ENCODE peak calls at places on chromosomes 5 and 9, in nine cellular contexts. One of them, this sample, is unnamed.

GRCh38 chr9:94801242-94801641 is 74.7 kb downstream of the AOPEP start:
- DNase-seq in hepatocyte: no peak
- DNase-seq in tibial artery: no peak
- DNase-seq in cardiac fibroblast: no peak
- DNase-seq in AG09319: no peak
- DNase-seq in HFFc6: no peak
- DNase-seq in fibroblast of mammary gland: peak; percentile 89
- DNase-seq in thyroid gland: no peak
- DNase-seq in mesothelial cell of epicardium: no peak
- DNase-seq in this sample: peak; percentile 68

GRCh38 chr9:131624636-131625241 is 79.4 kb downstream of the PRRT1B start:
- DNase-seq in hepatocyte: no peak
- DNase-seq in tibial artery: no peak
- DNase-seq in cardiac fibroblast: no peak
- DNase-seq in AG09319: no peak
- DNase-seq in HFFc6: no peak
- DNase-seq in fibroblast of mammary gland: peak; percentile 27
- DNase-seq in thyroid gland: no peak
- DNase-seq in mesothelial cell of epicardium: no peak
- DNase-seq in this sample: peak; percentile 81

GRCh38 chr9:130181645-130182044 is 9.4 kb downstream of the NCS1 start:
- DNase-seq in hepatocyte: no peak
- DNase-seq in tibial artery: no peak
- DNase-seq in cardiac fibroblast: no peak
- DNase-seq in AG09319: no peak
- DNase-seq in HFFc6: no peak
- DNase-seq in fibroblast of mammary gland: no peak
- DNase-seq in thyroid gland: no peak
- DNase-seq in mesothelial cell of epicardium: no peak
- DNase-seq in this sample: no peak

GRCh38 chr9:25602366-25603044 is 75.7 kb downstream of the TUSC1 start:
- DNase-seq in hepatocyte: peak; percentile 43
- DNase-seq in tibial artery: no peak
- DNase-seq in cardiac fibroblast: no peak
- DNase-seq in AG09319: no peak
- DNase-seq in HFFc6: no peak
- DNase-seq in fibroblast of mammary gland: no peak
- DNase-seq in thyroid gland: no peak
- DNase-seq in mesothelial cell of epicardium: no peak
- DNase-seq in this sample: no peak

GRCh38 chr5:56910123-56910951 is 941 bp downstream of the SETD9 start:
- DNase-seq in hepatocyte: no peak
- DNase-seq in tibial artery: no peak
- DNase-seq in cardiac fibroblast: no peak
- DNase-seq in AG09319: no peak
- DNase-seq in HFFc6: peak; percentile 43
- DNase-seq in fibroblast of mammary gland: no peak
- DNase-seq in thyroid gland: peak; percentile 50
- DNase-seq in mesothelial cell of epicardium: peak; percentile 26
- DNase-seq in this sample: peak; percentile 47

GRCh38 chr9:6506571-6506970 is 93.6 kb downstream of the UHRF2 start:
- DNase-seq in hepatocyte: no peak
- DNase-seq in tibial artery: no peak
- DNase-seq in cardiac fibroblast: no peak
- DNase-seq in AG09319: no peak
- DNase-seq in HFFc6: peak; percentile 59
- DNase-seq in fibroblast of mammary gland: peak; percentile 34
- DNase-seq in thyroid gland: no peak
- DNase-seq in mesothelial cell of epicardium: no peak
- DNase-seq in this sample: peak; percentile 28

GRCh38 chr5:34749431-34749872 is 89.5 kb upstream of the TTC23L start:
- DNase-seq in hepatocyte: no peak
- DNase-seq in tibial artery: no peak
- DNase-seq in cardiac fibroblast: peak; percentile 50
- DNase-seq in AG09319: peak; percentile 43
- DNase-seq in HFFc6: peak; percentile 20
- DNase-seq in fibroblast of mammary gland: peak; percentile 90
- DNase-seq in thyroid gland: peak; percentile 17
- DNase-seq in mesothelial cell of epicardium: no peak
- DNase-seq in this sample: peak; percentile 92

GRCh38 chr9:34343090-34343489 is 13.7 kb downstream of the NUDT2 start:
- DNase-seq in hepatocyte: no peak
- DNase-seq in tibial artery: peak; percentile 92
- DNase-seq in cardiac fibroblast: peak; percentile 62
- DNase-seq in AG09319: no peak
- DNase-seq in HFFc6: no peak
- DNase-seq in fibroblast of mammary gland: peak; percentile 56
- DNase-seq in thyroid gland: peak; percentile 33
- DNase-seq in mesothelial cell of epicardium: no peak
- DNase-seq in this sample: no peak

GRCh38 chr5:17216974-17217325 is 481 bp upstream of the BASP1 start:
- DNase-seq in hepatocyte: peak; percentile 81
- DNase-seq in tibial artery: peak; percentile 72
- DNase-seq in cardiac fibroblast: peak; percentile 73
- DNase-seq in AG09319: no peak
- DNase-seq in HFFc6: no peak
- DNase-seq in fibroblast of mammary gland: peak; percentile 34
- DNase-seq in thyroid gland: peak; percentile 72
- DNase-seq in mesothelial cell of epicardium: peak; percentile 75
- DNase-seq in this sample: peak; percentile 27

GRCh38 chr9:4290427-4290837 is 9.4 kb downstream of the GLIS3 start:
- DNase-seq in hepatocyte: no peak
- DNase-seq in tibial artery: no peak
- DNase-seq in cardiac fibroblast: no peak
- DNase-seq in AG09319: no peak
- DNase-seq in HFFc6: no peak
- DNase-seq in fibroblast of mammary gland: no peak
- DNase-seq in thyroid gland: peak; percentile 18
- DNase-seq in mesothelial cell of epicardium: no peak
- DNase-seq in this sample: no peak

GRCh38 chr5:15687401-15687800 is 187.4 kb downstream of the FBXL7 start:
- DNase-seq in hepatocyte: no peak
- DNase-seq in tibial artery: no peak
- DNase-seq in cardiac fibroblast: no peak
- DNase-seq in AG09319: no peak
- DNase-seq in HFFc6: no peak
- DNase-seq in fibroblast of mammary gland: no peak
- DNase-seq in thyroid gland: no peak
- DNase-seq in mesothelial cell of epicardium: no peak
- DNase-seq in this sample: no peak

GRCh38 chr5:158120760-158121159 is 261.8 kb upstream of the CLINT1 start:
- DNase-seq in hepatocyte: no peak
- DNase-seq in tibial artery: no peak
- DNase-seq in cardiac fibroblast: no peak
- DNase-seq in AG09319: no peak
- DNase-seq in HFFc6: no peak
- DNase-seq in fibroblast of mammary gland: peak; percentile 69
- DNase-seq in thyroid gland: no peak
- DNase-seq in mesothelial cell of epicardium: no peak
- DNase-seq in this sample: peak; percentile 38

DNA sequence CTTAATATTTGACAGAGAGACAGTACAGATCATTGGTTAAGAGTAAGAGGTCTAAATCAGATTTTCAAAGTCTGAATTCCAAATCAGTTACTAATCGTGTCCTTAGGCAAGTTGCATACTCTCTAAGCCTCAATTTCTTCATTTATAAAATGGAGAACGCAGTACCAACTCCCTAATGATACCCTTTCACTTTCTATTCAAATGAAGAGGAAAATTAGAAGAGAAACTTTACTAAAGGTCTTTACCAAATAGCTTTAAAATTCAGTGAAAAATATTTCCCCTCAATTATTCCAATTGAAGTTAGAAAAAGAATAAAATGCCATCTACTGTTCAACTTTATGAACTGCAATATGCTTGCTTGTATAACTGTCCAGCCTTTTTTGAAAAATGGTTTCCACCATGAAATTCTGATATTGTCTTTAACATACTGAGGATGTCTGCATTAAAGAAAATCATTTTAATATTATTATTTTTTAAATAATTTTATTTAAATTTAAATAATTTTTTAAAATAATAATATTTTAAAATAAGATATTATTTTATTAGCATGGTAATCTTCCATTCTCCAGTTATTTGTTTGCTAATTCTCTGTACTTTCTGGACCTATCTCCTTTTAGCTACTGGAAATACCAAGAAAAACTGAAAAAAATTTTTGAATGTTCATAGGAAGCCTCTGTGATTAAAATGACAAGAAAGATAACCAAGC is 36.0 kb downstream of the POC5 start:
- DNase-seq in hepatocyte: peak; percentile 49
- DNase-seq in tibial artery: no peak
- DNase-seq in cardiac fibroblast: peak; percentile 66
- DNase-seq in AG09319: no peak
- DNase-seq in HFFc6: peak; percentile 32
- DNase-seq in fibroblast of mammary gland: peak; percentile 58
- DNase-seq in thyroid gland: no peak
- DNase-seq in mesothelial cell of epicardium: no peak
- DNase-seq in this sample: no peak
- TF ChIP-seq CTCF in hepatocyte: peak; percentile 85
- TF ChIP-seq CTCF in tibial artery: peak; percentile 68
- TF ChIP-seq CTCF in cardiac fibroblast: peak; percentile 61
- TF ChIP-seq CTCF in AG09319: peak; percentile 60
- TF ChIP-seq CTCF in HFFc6: peak; percentile 93
- TF ChIP-seq CTCF in fibroblast of mammary gland: peak; percentile 60
- TF ChIP-seq CTCF in thyroid gland: peak; percentile 73
- TF ChIP-seq CTCF in mesothelial cell of epicardium: peak; percentile 85
- TF ChIP-seq CTCF in this sample: peak; percentile 42

GRCh38 chr9:117415584-117415937 is 704 bp upstream of the ASTN2 start:
- DNase-seq in hepatocyte: no peak
- DNase-seq in tibial artery: no peak
- DNase-seq in cardiac fibroblast: no peak
- DNase-seq in AG09319: no peak
- DNase-seq in HFFc6: no peak
- DNase-seq in fibroblast of mammary gland: no peak
- DNase-seq in thyroid gland: no peak
- DNase-seq in mesothelial cell of epicardium: no peak
- DNase-seq in this sample: peak; percentile 1
- TF ChIP-seq CTCF in hepatocyte: no peak
- TF ChIP-seq CTCF in tibial artery: no peak
- TF ChIP-seq CTCF in cardiac fibroblast: no peak
- TF ChIP-seq CTCF in AG09319: no peak
- TF ChIP-seq CTCF in HFFc6: no peak
- TF ChIP-seq CTCF in fibroblast of mammary gland: no peak
- TF ChIP-seq CTCF in thyroid gland: no peak
- TF ChIP-seq CTCF in mesothelial cell of epicardium: no peak
- TF ChIP-seq CTCF in this sample: peak; percentile 2

DNA sequence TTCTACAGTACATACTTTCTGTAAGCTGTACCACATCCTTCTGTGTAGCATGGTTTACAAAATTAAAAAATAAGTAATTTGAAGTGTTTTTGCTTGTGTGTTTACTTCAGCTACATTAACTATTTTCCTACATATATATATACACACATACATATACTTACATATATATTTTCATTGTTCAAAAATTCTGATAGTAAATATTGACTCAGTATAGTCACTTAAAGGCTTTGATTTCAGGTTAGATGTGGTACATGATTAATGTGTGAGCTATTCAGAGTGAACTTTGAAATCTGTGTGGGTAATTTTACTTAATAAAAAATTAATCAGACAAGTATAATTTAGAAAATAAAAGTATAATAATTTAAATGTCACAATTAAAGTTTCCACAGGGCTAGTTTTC is 306.7 kb upstream of the CDH18 start:
- DNase-seq in hepatocyte: no peak
- DNase-seq in tibial artery: no peak
- DNase-seq in cardiac fibroblast: no peak
- DNase-seq in AG09319: no peak
- DNase-seq in HFFc6: no peak
- DNase-seq in fibroblast of mammary gland: no peak
- DNase-seq in thyroid gland: no peak
- DNase-seq in mesothelial cell of epicardium: no peak
- DNase-seq in this sample: no peak
- TF ChIP-seq CTCF in hepatocyte: no peak
- TF ChIP-seq CTCF in tibial artery: no peak
- TF ChIP-seq CTCF in cardiac fibroblast: no peak
- TF ChIP-seq CTCF in AG09319: no peak
- TF ChIP-seq CTCF in HFFc6: no peak
- TF ChIP-seq CTCF in fibroblast of mammary gland: no peak
- TF ChIP-seq CTCF in thyroid gland: no peak
- TF ChIP-seq CTCF in mesothelial cell of epicardium: no peak
- TF ChIP-seq CTCF in this sample: no peak

GRCh38 chr9:120839146-120839545 is 3.6 kb downstream of the PSMD5 start:
- DNase-seq in hepatocyte: no peak
- DNase-seq in tibial artery: no peak
- DNase-seq in cardiac fibroblast: no peak
- DNase-seq in AG09319: no peak
- DNase-seq in HFFc6: no peak
- DNase-seq in fibroblast of mammary gland: no peak
- DNase-seq in thyroid gland: no peak
- DNase-seq in mesothelial cell of epicardium: no peak
- DNase-seq in this sample: no peak

GRCh38 chr9:120846251-120846869 is 3.6 kb upstream of the PSMD5 start:
- DNase-seq in hepatocyte: no peak
- DNase-seq in tibial artery: no peak
- DNase-seq in cardiac fibroblast: no peak
- DNase-seq in AG09319: no peak
- DNase-seq in HFFc6: no peak
- DNase-seq in fibroblast of mammary gland: no peak
- DNase-seq in thyroid gland: no peak
- DNase-seq in mesothelial cell of epicardium: no peak
- DNase-seq in this sample: no peak

GRCh38 chr9:120842685-120843485 is at the start of gene PSMD5:
- DNase-seq in hepatocyte: peak; percentile 91
- DNase-seq in tibial artery: peak; percentile 100
- DNase-seq in cardiac fibroblast: peak; percentile 100
- DNase-seq in AG09319: peak; percentile 97
- DNase-seq in HFFc6: peak; percentile 100
- DNase-seq in fibroblast of mammary gland: peak; percentile 100
- DNase-seq in thyroid gland: peak; percentile 96
- DNase-seq in mesothelial cell of epicardium: peak; percentile 86
- DNase-seq in this sample: peak; percentile 99

GRCh38 chr9:120845255-120845654 is 2.5 kb upstream of the PSMD5 start:
- DNase-seq in hepatocyte: no peak
- DNase-seq in tibial artery: no peak
- DNase-seq in cardiac fibroblast: no peak
- DNase-seq in AG09319: no peak
- DNase-seq in HFFc6: no peak
- DNase-seq in fibroblast of mammary gland: peak; percentile 52
- DNase-seq in thyroid gland: no peak
- DNase-seq in mesothelial cell of epicardium: no peak
- DNase-seq in this sample: peak; percentile 34

DNA sequence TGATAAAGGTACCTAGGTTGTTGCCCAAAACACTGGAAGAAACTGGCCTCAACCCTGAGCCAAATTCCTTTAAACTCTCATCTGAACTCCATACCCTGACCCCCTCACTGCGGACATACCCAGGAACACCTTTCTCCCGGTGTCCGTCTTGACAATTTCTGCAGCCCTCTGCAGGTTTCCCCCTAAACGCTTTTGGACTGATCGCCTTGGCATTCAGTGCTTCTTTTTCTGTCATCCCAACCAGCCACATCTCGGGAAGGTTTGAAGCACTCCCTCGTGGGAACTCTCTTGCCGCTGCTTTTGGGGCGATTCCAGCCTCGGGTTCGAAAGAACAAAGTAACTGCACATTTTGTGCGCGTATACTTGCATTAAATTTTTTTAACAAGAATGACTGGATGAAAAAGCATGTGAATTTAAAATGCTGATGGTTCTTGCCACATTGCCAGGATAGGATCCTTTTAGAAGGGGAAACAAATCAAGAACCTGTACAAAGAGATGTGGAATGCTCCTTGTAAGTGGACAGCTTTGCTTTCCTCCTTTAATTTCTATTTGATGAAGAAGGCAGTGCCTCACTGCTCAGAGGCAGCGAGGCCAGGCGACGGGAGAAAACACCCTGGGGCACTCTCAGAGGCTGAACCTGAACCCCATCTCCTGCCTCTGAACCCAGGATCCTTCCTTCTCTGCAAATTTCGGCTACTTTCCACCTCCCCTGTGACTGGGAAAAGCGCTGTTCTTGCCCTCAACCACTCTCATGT is 615 bp downstream of the PSMD5 start:
- DNase-seq in hepatocyte: no peak
- DNase-seq in tibial artery: no peak
- DNase-seq in cardiac fibroblast: no peak
- DNase-seq in AG09319: no peak
- DNase-seq in HFFc6: no peak
- DNase-seq in fibroblast of mammary gland: peak; percentile 13
- DNase-seq in thyroid gland: no peak
- DNase-seq in mesothelial cell of epicardium: no peak
- DNase-seq in this sample: peak; percentile 10
- TF ChIP-seq CTCF in hepatocyte: no peak
- TF ChIP-seq CTCF in tibial artery: no peak
- TF ChIP-seq CTCF in cardiac fibroblast: no peak
- TF ChIP-seq CTCF in AG09319: no peak
- TF ChIP-seq CTCF in HFFc6: no peak
- TF ChIP-seq CTCF in fibroblast of mammary gland: no peak
- TF ChIP-seq CTCF in thyroid gland: no peak
- TF ChIP-seq CTCF in mesothelial cell of epicardium: no peak
- TF ChIP-seq CTCF in this sample: no peak